ENCODE peak calls at places on chromosomes 7 and 10, in eight cellular contexts. M is NCI-H1694 treated with DMSO at 0.1 percent for 48 hours; F is SW480; V is brain microvascular endothelial cell; J is mucosa of descending colon; O is stimulated activated naive CD8-positive, alpha-beta T cell treated with anti-CD3 and anti-CD28 coated beads, Interleukin-15, amount 100 ng/mL, for 72 hours; B is M059J; G is GM04503. Y is an unnamed sample.

GRCh38 chr10:129784891-129785290 is 179.2 kb downstream of the EBF3 start:
- DNase-seq in M (no peak), F (no peak), V (no peak), J (no peak), O (no peak), B (no peak), G (no peak), Y (no peak)

GRCh38 chr10:88754272-88754671 is 5.5 kb upstream of the LIPN start:
- DNase-seq in M (no peak), F (no peak), V (peak; percentile 53), J (no peak), O (no peak), B (peak; percentile 72), G (peak; percentile 57), Y (peak; percentile 59)

GRCh38 chr7:96649981-96650380 is 59.7 kb downstream of the SEM1 start:
- DNase-seq in M (no peak), F (no peak), V (no peak), J (no peak), O (no peak), B (peak; percentile 33), G (peak; percentile 6), Y (no peak)

GRCh38 chr7:50331564-50332208 is 27.2 kb downstream of the IKZF1 start:
- DNase-seq in M (no peak), F (peak; percentile 11), V (no peak), J (no peak), O (peak; percentile 69), B (no peak), G (no peak), Y (no peak)

GRCh38 chr7:155789001-155789725 is 23.1 kb downstream of the SHH start:
- DNase-seq in M (no peak), F (no peak), V (no peak), J (no peak), O (no peak), B (no peak), G (no peak), Y (no peak)

GRCh38 chr10:81472927-81473470 is 402.0 kb upstream of the NRG3 start:
- DNase-seq in M (no peak), F (no peak), V (no peak), J (no peak), O (no peak), B (no peak), G (no peak), Y (no peak)

GRCh38 chr7:78226059-78226658 is 427.6 kb downstream of the PHTF2 start:
- DNase-seq in M (peak; percentile 90), F (peak; percentile 47), V (no peak), J (peak; percentile 68), O (peak; percentile 13), B (peak; percentile 66), G (no peak), Y (no peak)

GRCh38 chr7:33933611-33934281 is 28.4 kb downstream of the BMPER start:
- DNase-seq in M (peak; percentile 2), F (no peak), V (peak; percentile 80), J (no peak), O (no peak), B (peak; percentile 91), G (peak; percentile 82), Y (peak; percentile 87)

GRCh38 chr7:107147464-107148214 is 21.2 kb upstream of the HBP1 start:
- DNase-seq in M (peak; percentile 43), F (peak; percentile 44), V (peak; percentile 32), J (no peak), O (peak; percentile 27), B (peak; percentile 49), G (no peak), Y (no peak)

GRCh38 chr10:125768217-125768616 is 7.4 kb downstream of the MMP21 start:
- DNase-seq in M (no peak), F (no peak), V (no peak), J (no peak), O (no peak), B (peak; percentile 16), G (no peak), Y (no peak)

GRCh38 chr10:130401860-130402765 is 265.9 kb downstream of the GLRX3 start:
- DNase-seq in M (no peak), F (no peak), V (no peak), J (no peak), O (no peak), B (no peak), G (no peak), Y (no peak)

GRCh38 chr7:128207609-128208008 is 33.5 kb upstream of the LEP start:
- DNase-seq in M (no peak), F (no peak), V (no peak), J (no peak), O (no peak), B (no peak), G (no peak), Y (no peak)

GRCh38 chr10:30898964-30899363 is 132.7 kb downstream of the ZNF438 start:
- DNase-seq in M (no peak), F (no peak), V (no peak), J (no peak), O (no peak), B (no peak), G (no peak), Y (no peak)